ENCODE peak calls at places on chromosomes 4 and X, in six cellular contexts. A is mucosa of descending colon; Y is pancreas; I is CD4-positive, alpha-beta T cell; W is H9; J is gastrocnemius medialis. L is an unnamed sample.

GRCh38 chrX:133523094-133523493 is 107.8 kb upstream of the GPC4 start:
- DNase-seq in A (no peak), Y (no peak), I (no peak), W (no peak), J (peak), L (no peak)

GRCh38 chrX:120736989-120737388 is 107.1 kb upstream of the C1GALT1C1 start:
- DNase-seq in A (no peak), Y (no peak), I (no peak), W (no peak), J (no peak), L (no peak)

GRCh38 chr4:114250439-114250891 is 271.0 kb upstream of the ARSJ start:
- DNase-seq in A (no peak), Y (no peak), I (no peak), W (no peak), J (no peak), L (no peak)

GRCh38 chr4:61211781-61212180 is 11.7 kb downstream of the ADGRL3 start:
- DNase-seq in A (no peak), Y (no peak), I (no peak), W (no peak), J (no peak), L (no peak)

GRCh38 chrX:44873415-44874270 is 655 bp downstream of the KDM6A start:
- DNase-seq in A (peak), Y (peak), I (peak), W (no peak), J (peak), L (peak)

GRCh38 chrX:13899607-13900006 is 82.7 kb upstream of the GPM6B start:
- DNase-seq in A (no peak), Y (peak), I (no peak), W (no peak), J (peak), L (peak)

GRCh38 chrX:72620550-72621145 is 48.0 kb upstream of the HDAC8 start:
- DNase-seq in A (peak), Y (peak), I (no peak), W (no peak), J (peak), L (peak)

GRCh38 chr4:47855350-47855749 is 17.5 kb upstream of the CORIN start:
- DNase-seq in A (no peak), Y (no peak), I (no peak), W (no peak), J (no peak), L (no peak)

GRCh38 chr4:95572304-95572991 is 23.7 kb upstream of the UNC5C start:
- DNase-seq in A (peak), Y (no peak), I (no peak), W (peak), J (no peak), L (peak)

GRCh38 chr4:163556169-163556568 is 61.7 kb downstream of the TMA16 start:
- DNase-seq in A (no peak), Y (no peak), I (no peak), W (no peak), J (no peak), L (no peak)
- TF ChIP-seq CTCF in A (no peak), Y (no peak), I (peak), W (no peak), J (no peak), L (no peak)

GRCh38 chr4:43776371-43776770 is 672.2 kb downstream of the KCTD8 start:
- DNase-seq in A (no peak), Y (no peak), I (no peak), W (no peak), J (no peak), L (no peak)
- TF ChIP-seq CTCF in A (no peak), Y (no peak), I (no peak), W (peak), J (no peak), L (no peak)

GRCh38 chrX:24350217-24350616 is 10.2 kb upstream of the SUPT20HL1 start:
- DNase-seq in A (no peak), Y (no peak), I (no peak), W (no peak), J (no peak), L (no peak)
- TF ChIP-seq CTCF in A (no peak), Y (no peak), I (no peak), W (peak), J (no peak), L (no peak)

GRCh38 chr4:76984788-76985211 is 35.2 kb downstream of the SEPTIN11 start:
- DNase-seq in A (peak), Y (no peak), I (no peak), W (no peak), J (peak), L (no peak)

GRCh38 chr4:76984127-76984526 is 34.6 kb downstream of the SEPTIN11 start:
- DNase-seq in A (no peak), Y (no peak), I (no peak), W (no peak), J (no peak), L (no peak)

GRCh38 chr4:76980280-76980679 is 30.7 kb downstream of the SEPTIN11 start:
- DNase-seq in A (no peak), Y (no peak), I (no peak), W (no peak), J (no peak), L (no peak)

GRCh38 chr4:76981649-76982048 is 32.1 kb downstream of the SEPTIN11 start:
- DNase-seq in A (no peak), Y (no peak), I (no peak), W (no peak), J (no peak), L (no peak)

GRCh38 chr4:76982638-76983579 is 33.4 kb downstream of the SEPTIN11 start:
- DNase-seq in A (no peak), Y (no peak), I (no peak), W (no peak), J (no peak), L (no peak)
- TF ChIP-seq CTCF in A (no peak), Y (no peak), I (no peak), W (peak), J (no peak), L (no peak)

GRCh38 chrX:115679460-115679859 is 118.5 kb downstream of the PLS3 start:
- DNase-seq in A (no peak), Y (no peak), I (no peak), W (no peak), J (no peak), L (no peak)
- TF ChIP-seq CTCF in A (no peak), Y (no peak), I (no peak), W (peak), J (no peak), L (no peak)

DNA sequence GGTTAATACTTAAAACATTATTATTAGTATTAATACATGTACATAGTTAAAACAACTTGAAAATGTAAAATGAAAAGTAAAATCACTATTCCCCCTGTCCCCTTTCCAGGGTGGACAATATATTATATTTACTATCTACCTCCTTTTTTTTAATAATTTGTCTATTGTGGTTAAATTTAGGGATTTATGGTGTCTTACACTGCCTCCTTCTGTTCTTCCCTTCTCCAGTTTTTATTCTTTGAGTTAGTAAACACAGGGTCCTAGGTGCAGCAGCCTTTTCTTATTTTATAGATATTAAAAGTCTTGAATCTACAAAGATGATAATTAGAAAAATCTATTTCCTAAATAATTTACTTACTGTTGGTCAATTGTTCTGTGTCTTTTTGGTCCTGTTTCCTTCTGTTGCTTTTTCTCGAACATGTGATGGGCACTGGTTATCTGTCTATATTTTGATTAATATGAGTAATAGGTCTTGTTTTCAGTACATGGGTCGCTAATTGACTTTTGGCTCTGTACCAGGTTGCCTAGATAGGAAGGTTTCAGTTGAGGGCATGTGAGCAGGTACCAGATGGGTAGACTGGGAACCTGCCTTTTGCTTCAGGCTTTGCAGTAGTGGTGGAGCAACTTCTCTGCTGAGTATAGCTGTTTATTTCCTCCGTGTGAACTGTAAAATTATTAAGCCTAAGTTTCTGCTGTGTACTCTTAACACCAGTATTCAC is 1.1 kb downstream of the NUDT9 start:
- DNase-seq in A (no peak), Y (peak), I (no peak), W (no peak), J (no peak), L (no peak)
- TF ChIP-seq CTCF in A (no peak), Y (no peak), I (no peak), W (no peak), J (no peak), L (no peak)